ENCODE peak calls at places on chromosomes 12 and 14, in five cellular contexts. One of them, this sample, is unnamed.
A peak's percentile ranks its signal among the peaks of the same experiment; 100 is the strongest.

GRCh38 chr14:91185721-91186120 is 58.8 kb downstream of the GPR68 start:
- DNase-seq in HCT116: no peak
- DNase-seq in tibial nerve: no peak
- DNase-seq in stomach: no peak
- DNase-seq in IMR-90: peak; percentile 51
- DNase-seq in this sample: no peak

GRCh38 chr12:129193263-129193871 is 340.1 kb downstream of the GLT1D1 start:
- DNase-seq in HCT116: no peak
- DNase-seq in tibial nerve: no peak
- DNase-seq in stomach: peak; percentile 34
- DNase-seq in IMR-90: no peak
- DNase-seq in this sample: no peak

GRCh38 chr12:42236017-42236416 is 2.0 kb downstream of the YAF2 start:
- DNase-seq in HCT116: no peak
- DNase-seq in tibial nerve: no peak
- DNase-seq in stomach: no peak
- DNase-seq in IMR-90: no peak
- DNase-seq in this sample: no peak

GRCh38 chr14:99740411-99740810 is 52.8 kb upstream of the EML1 start:
- DNase-seq in HCT116: no peak
- DNase-seq in tibial nerve: no peak
- DNase-seq in stomach: no peak
- DNase-seq in IMR-90: no peak
- DNase-seq in this sample: no peak

GRCh38 chr12:2523881-2524561 is 270.7 kb upstream of the FKBP4 start:
- DNase-seq in HCT116: no peak
- DNase-seq in tibial nerve: no peak
- DNase-seq in stomach: no peak
- DNase-seq in IMR-90: no peak
- DNase-seq in this sample: no peak

GRCh38 chr14:36514278-36515104 is 5.5 kb downstream of the NKX2-1 start:
- DNase-seq in HCT116: no peak
- DNase-seq in tibial nerve: no peak
- DNase-seq in stomach: no peak
- DNase-seq in IMR-90: no peak
- DNase-seq in this sample: no peak

GRCh38 chr12:6699989-6700645 is 498 bp downstream of the PIANP start:
- DNase-seq in HCT116: no peak
- DNase-seq in tibial nerve: no peak
- DNase-seq in stomach: no peak
- DNase-seq in IMR-90: no peak
- DNase-seq in this sample: no peak

GRCh38 chr12:5243014-5243413 is 188.9 kb upstream of the NTF3 start:
- DNase-seq in HCT116: no peak
- DNase-seq in tibial nerve: no peak
- DNase-seq in stomach: no peak
- DNase-seq in IMR-90: peak; percentile 31
- DNase-seq in this sample: no peak

GRCh38 chr14:73887116-73887490 is 444 bp downstream of the ZNF410 start:
- DNase-seq in HCT116: no peak
- DNase-seq in tibial nerve: no peak
- DNase-seq in stomach: no peak
- DNase-seq in IMR-90: peak; percentile 27
- DNase-seq in this sample: peak; percentile 60

GRCh38 chr14:68934034-68934433 is 45.1 kb downstream of the ACTN1 start:
- DNase-seq in HCT116: no peak
- DNase-seq in tibial nerve: no peak
- DNase-seq in stomach: no peak
- DNase-seq in IMR-90: peak; percentile 40
- DNase-seq in this sample: no peak

GRCh38 chr14:38208825-38209562 is 1.3 kb downstream of the SSTR1 start:
- DNase-seq in HCT116: no peak
- DNase-seq in tibial nerve: no peak
- DNase-seq in stomach: peak; percentile 88
- DNase-seq in IMR-90: peak; percentile 74
- DNase-seq in this sample: peak; percentile 47

GRCh38 chr12:49824886-49825285 is 3.3 kb downstream of the NCKAP5L start:
- DNase-seq in HCT116: no peak
- DNase-seq in tibial nerve: no peak
- DNase-seq in stomach: no peak
- DNase-seq in IMR-90: peak; percentile 83
- DNase-seq in this sample: peak; percentile 33

GRCh38 chr14:94089479-94089878 is 8.4 kb downstream of the IFI27L1 start:
- DNase-seq in HCT116: no peak
- DNase-seq in tibial nerve: no peak
- DNase-seq in stomach: no peak
- DNase-seq in IMR-90: peak; percentile 45
- DNase-seq in this sample: no peak

GRCh38 chr12:12741705-12742104 is 24.5 kb downstream of the CDKN1B start:
- DNase-seq in HCT116: no peak
- DNase-seq in tibial nerve: no peak
- DNase-seq in stomach: no peak
- DNase-seq in IMR-90: no peak
- DNase-seq in this sample: peak; percentile 6

GRCh38 chr12:123085730-123086487 is 65.0 kb downstream of the PITPNM2 start:
- DNase-seq in HCT116: peak; percentile 83
- DNase-seq in tibial nerve: no peak
- DNase-seq in stomach: peak; percentile 68
- DNase-seq in IMR-90: peak; percentile 32
- DNase-seq in this sample: peak; percentile 80

GRCh38 chr12:50614167-50614762 is 109.5 kb downstream of the DIP2B start:
- DNase-seq in HCT116: peak; percentile 46
- DNase-seq in tibial nerve: no peak
- DNase-seq in stomach: no peak
- DNase-seq in IMR-90: peak; percentile 78
- DNase-seq in this sample: peak; percentile 51

GRCh38 chr14:104724981-104725771 is 1.1 kb downstream of the ADSS1 start:
- DNase-seq in HCT116: no peak
- DNase-seq in tibial nerve: no peak
- DNase-seq in stomach: peak; percentile 45
- DNase-seq in IMR-90: no peak
- DNase-seq in this sample: no peak

GRCh38 chr14:50875359-50876090 is 3.7 kb downstream of the ABHD12B start:
- DNase-seq in HCT116: no peak
- DNase-seq in tibial nerve: no peak
- DNase-seq in stomach: no peak
- DNase-seq in IMR-90: peak; percentile 54
- DNase-seq in this sample: no peak

GRCh38 chr12:388547-389137 is 478 bp downstream of the KDM5A start:
- DNase-seq in HCT116: no peak
- DNase-seq in tibial nerve: no peak
- DNase-seq in stomach: no peak
- DNase-seq in IMR-90: peak; percentile 30
- DNase-seq in this sample: peak; percentile 64

GRCh38 chr12:75738486-75738885 is 227.1 kb upstream of the KRR1 start:
- DNase-seq in HCT116: no peak
- DNase-seq in tibial nerve: no peak
- DNase-seq in stomach: no peak
- DNase-seq in IMR-90: peak; percentile 42
- DNase-seq in this sample: no peak

GRCh38 chr12:14314801-14315200 is 50.7 kb upstream of the ATF7IP start:
- DNase-seq in HCT116: no peak
- DNase-seq in tibial nerve: no peak
- DNase-seq in stomach: no peak
- DNase-seq in IMR-90: no peak
- DNase-seq in this sample: no peak

GRCh38 chr12:120366884-120367251 is 2.1 kb downstream of the MSI1 start:
- DNase-seq in HCT116: no peak
- DNase-seq in tibial nerve: no peak
- DNase-seq in stomach: no peak
- DNase-seq in IMR-90: no peak
- DNase-seq in this sample: no peak

GRCh38 chr14:84877061-84877460 is 652.9 kb upstream of the FLRT2 start:
- DNase-seq in HCT116: no peak
- DNase-seq in tibial nerve: no peak
- DNase-seq in stomach: no peak
- DNase-seq in IMR-90: no peak
- DNase-seq in this sample: no peak

GRCh38 chr12:122861586-122861970 is 26.3 kb downstream of the HIP1R start:
- DNase-seq in HCT116: no peak
- DNase-seq in tibial nerve: no peak
- DNase-seq in stomach: no peak
- DNase-seq in IMR-90: no peak
- DNase-seq in this sample: no peak

GRCh38 chr14:81245771-81246170 is 25.0 kb upstream of the GTF2A1 start:
- DNase-seq in HCT116: no peak
- DNase-seq in tibial nerve: no peak
- DNase-seq in stomach: no peak
- DNase-seq in IMR-90: no peak
- DNase-seq in this sample: no peak

GRCh38 chr12:45336331-45336730 is 120.4 kb downstream of the ANO6 start:
- DNase-seq in HCT116: no peak
- DNase-seq in tibial nerve: no peak
- DNase-seq in stomach: no peak
- DNase-seq in IMR-90: peak; percentile 99
- DNase-seq in this sample: peak; percentile 31

GRCh38 chr14:28375295-28375694 is 391.3 kb upstream of the FOXG1 start:
- DNase-seq in HCT116: no peak
- DNase-seq in tibial nerve: no peak
- DNase-seq in stomach: no peak
- DNase-seq in IMR-90: no peak
- DNase-seq in this sample: peak; percentile 19
- TF ChIP-seq CTCF in HCT116: no peak
- TF ChIP-seq CTCF in tibial nerve: no peak
- TF ChIP-seq CTCF in stomach: no peak
- TF ChIP-seq CTCF in IMR-90: no peak
- TF ChIP-seq CTCF in this sample: peak; percentile 39

DNA sequence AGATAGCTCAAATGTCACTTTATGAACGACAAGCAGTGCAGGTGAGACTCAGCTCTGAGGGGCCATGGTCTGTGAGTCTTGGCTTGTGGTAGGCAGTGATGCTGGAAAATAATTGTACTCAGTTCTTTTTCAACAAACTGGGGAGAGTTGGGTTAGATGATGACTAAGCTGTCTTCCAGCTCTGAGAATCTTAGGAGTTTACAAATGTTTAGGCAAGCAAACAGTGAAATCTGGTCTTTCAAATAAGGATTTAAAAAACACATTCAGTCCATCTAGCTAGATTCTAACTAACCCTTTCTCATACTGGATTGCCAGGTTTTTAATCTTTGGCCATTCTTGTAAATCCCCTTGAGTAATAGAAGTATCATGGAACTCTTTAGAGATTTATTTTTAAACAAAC is 3.4 kb downstream of the PHC1 start:
- DNase-seq in HCT116: no peak
- DNase-seq in tibial nerve: no peak
- DNase-seq in stomach: no peak
- DNase-seq in IMR-90: peak; percentile 65
- DNase-seq in this sample: no peak
- TF ChIP-seq POLR2A in HCT116: no peak
- TF ChIP-seq POLR2A in tibial nerve: no peak
- TF ChIP-seq POLR2A in stomach: no peak
- TF ChIP-seq POLR2A in IMR-90: no peak
- TF ChIP-seq POLR2A in this sample: no peak

GRCh38 chr14:59305231-59305630 is 116.8 kb downstream of the DAAM1 start:
- DNase-seq in HCT116: no peak
- DNase-seq in tibial nerve: no peak
- DNase-seq in stomach: no peak
- DNase-seq in IMR-90: peak; percentile 76
- DNase-seq in this sample: no peak

GRCh38 chr14:59299731-59300130 is 111.3 kb downstream of the DAAM1 start:
- DNase-seq in HCT116: no peak
- DNase-seq in tibial nerve: no peak
- DNase-seq in stomach: no peak
- DNase-seq in IMR-90: no peak
- DNase-seq in this sample: no peak

GRCh38 chr14:59302313-59302712 is 113.8 kb downstream of the DAAM1 start:
- DNase-seq in HCT116: no peak
- DNase-seq in tibial nerve: no peak
- DNase-seq in stomach: no peak
- DNase-seq in IMR-90: no peak
- DNase-seq in this sample: no peak

GRCh38 chr14:59303216-59303615 is 114.7 kb downstream of the DAAM1 start:
- DNase-seq in HCT116: no peak
- DNase-seq in tibial nerve: no peak
- DNase-seq in stomach: no peak
- DNase-seq in IMR-90: no peak
- DNase-seq in this sample: no peak

GRCh38 chr14:59301354-59301753 is 112.9 kb downstream of the DAAM1 start:
- DNase-seq in HCT116: no peak
- DNase-seq in tibial nerve: no peak
- DNase-seq in stomach: no peak
- DNase-seq in IMR-90: no peak
- DNase-seq in this sample: peak; percentile 50
- TF ChIP-seq CTCF in HCT116: no peak
- TF ChIP-seq CTCF in tibial nerve: no peak
- TF ChIP-seq CTCF in stomach: no peak
- TF ChIP-seq CTCF in IMR-90: no peak
- TF ChIP-seq CTCF in this sample: no peak

GRCh38 chr12:63822352-63822751 is 22.1 kb upstream of the SRGAP1 start:
- DNase-seq in HCT116: no peak
- DNase-seq in tibial nerve: no peak
- DNase-seq in stomach: no peak
- DNase-seq in IMR-90: peak; percentile 82
- DNase-seq in this sample: no peak
- TF ChIP-seq POLR2A in HCT116: no peak
- TF ChIP-seq POLR2A in tibial nerve: no peak
- TF ChIP-seq POLR2A in stomach: no peak
- TF ChIP-seq POLR2A in IMR-90: no peak
- TF ChIP-seq POLR2A in this sample: no peak

GRCh38 chr14:87017335-87017734 is 975.6 kb downstream of the GALC start:
- DNase-seq in HCT116: no peak
- DNase-seq in tibial nerve: no peak
- DNase-seq in stomach: no peak
- DNase-seq in IMR-90: no peak
- DNase-seq in this sample: no peak

GRCh38 chr14:87013583-87013982 is 979.4 kb downstream of the GALC start:
- DNase-seq in HCT116: no peak
- DNase-seq in tibial nerve: no peak
- DNase-seq in stomach: no peak
- DNase-seq in IMR-90: peak; percentile 88
- DNase-seq in this sample: no peak

GRCh38 chr14:87018294-87018693 is 974.7 kb downstream of the GALC start:
- DNase-seq in HCT116: no peak
- DNase-seq in tibial nerve: no peak
- DNase-seq in stomach: no peak
- DNase-seq in IMR-90: peak; percentile 4
- DNase-seq in this sample: no peak

DNA sequence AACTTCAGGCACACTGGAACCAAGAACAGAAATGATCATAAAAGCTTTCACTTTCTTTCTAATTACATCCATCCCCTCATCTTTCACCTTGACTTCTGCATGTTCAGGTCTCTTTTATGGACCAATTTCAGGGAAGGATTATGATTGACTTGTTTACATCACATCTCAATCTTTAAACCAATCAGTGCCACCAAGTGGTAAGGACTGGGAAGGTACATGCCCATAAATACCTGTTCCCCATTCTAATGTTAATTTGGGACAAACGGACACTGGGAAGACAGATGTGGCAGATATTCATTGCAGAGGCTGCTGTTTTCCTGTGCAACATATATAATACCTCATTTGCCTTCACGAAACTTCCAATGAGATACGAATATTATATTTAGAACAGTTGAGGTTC is 978.1 kb downstream of the GALC start:
- DNase-seq in HCT116: no peak
- DNase-seq in tibial nerve: no peak
- DNase-seq in stomach: no peak
- DNase-seq in IMR-90: no peak
- DNase-seq in this sample: no peak
- TF ChIP-seq CTCF in HCT116: no peak
- TF ChIP-seq CTCF in tibial nerve: no peak
- TF ChIP-seq CTCF in stomach: no peak
- TF ChIP-seq CTCF in IMR-90: no peak
- TF ChIP-seq CTCF in this sample: no peak

GRCh38 chr12:127060933-127061332 is 1206.0 kb upstream of the TMEM132C start:
- DNase-seq in HCT116: no peak
- DNase-seq in tibial nerve: no peak
- DNase-seq in stomach: no peak
- DNase-seq in IMR-90: no peak
- DNase-seq in this sample: no peak
- TF ChIP-seq POLR2A in HCT116: no peak
- TF ChIP-seq POLR2A in tibial nerve: no peak
- TF ChIP-seq POLR2A in stomach: no peak
- TF ChIP-seq POLR2A in IMR-90: no peak
- TF ChIP-seq POLR2A in this sample: no peak